ENCODE peak calls at places on chromosomes 5 and 9, in seven cellular contexts. D is IMR-90, R is trophoblast cell, G is neuronal stem cell, H is H1, X is H9, P is mesenchymal stem cell. N is an unnamed sample.

GRCh38 chr9:98445576-98445975 is 190.1 kb upstream of the TBC1D2 start:
- DNase-seq in D (no peak), R (no peak), G (no peak), H (no peak), X (no peak), P (no peak), N (no peak)

GRCh38 chr9:85987236-85987635 is 46.3 kb downstream of the NAA35 start:
- DNase-seq in D (no peak), R (no peak), G (no peak), H (no peak), X (no peak), P (no peak), N (no peak)

GRCh38 chr9:37787059-37787458 is 2.2 kb upstream of the EXOSC3 start:
- DNase-seq in D (no peak), R (no peak), G (no peak), H (peak; percentile 61), X (peak; percentile 80), P (no peak), N (no peak)

GRCh38 chr5:57738787-57739186 is 256.2 kb upstream of the ACTBL2 start:
- DNase-seq in D (no peak), R (peak; percentile 11), G (no peak), H (no peak), X (no peak), P (no peak), N (no peak)

GRCh38 chr9:36504154-36504550 is 68.5 kb upstream of the MELK start:
- DNase-seq in D (no peak), R (no peak), G (no peak), H (no peak), X (no peak), P (no peak), N (no peak)

GRCh38 chr5:126676195-126676624 is 75.5 kb downstream of the PHAX start:
- DNase-seq in D (peak; percentile 60), R (peak; percentile 88), G (peak; percentile 46), H (peak; percentile 62), X (peak; percentile 73), P (peak; percentile 67), N (peak; percentile 90)

GRCh38 chr9:104301770-104302169 is 202.3 kb upstream of the OR13F1 start:
- DNase-seq in D (no peak), R (peak; percentile 49), G (no peak), H (no peak), X (no peak), P (no peak), N (no peak)

GRCh38 chr9:88657893-88658292 is 122.9 kb downstream of the NXNL2 start:
- DNase-seq in D (peak; percentile 44), R (no peak), G (no peak), H (no peak), X (no peak), P (peak; percentile 42), N (no peak)

GRCh38 chr5:149541893-149542292 is 9.3 kb downstream of the CSNK1A1 start:
- DNase-seq in D (no peak), R (peak; percentile 8), G (no peak), H (peak; percentile 30), X (no peak), P (no peak), N (no peak)

GRCh38 chr5:176535101-176535654 is 2.0 kb downstream of the RNF44 start:
- DNase-seq in D (peak; percentile 24), R (no peak), G (no peak), H (no peak), X (no peak), P (peak; percentile 32), N (peak; percentile 38)

GRCh38 chr5:110769282-110769681 is 30.5 kb downstream of the SLC25A46 start:
- DNase-seq in D (peak; percentile 83), R (peak; percentile 29), G (no peak), H (no peak), X (no peak), P (peak; percentile 63), N (no peak)

GRCh38 chr5:139912158-139912557 is 116.5 kb downstream of the PSD2 start:
- DNase-seq in D (no peak), R (no peak), G (no peak), H (no peak), X (no peak), P (no peak), N (no peak)

GRCh38 chr9:87547665-87548064 is 50.0 kb downstream of the DAPK1 start:
- DNase-seq in D (no peak), R (peak; percentile 96), G (no peak), H (no peak), X (no peak), P (no peak), N (peak; percentile 58)

GRCh38 chr9:98989036-98990000 is 45.6 kb downstream of the COL15A1 start:
- DNase-seq in D (peak; percentile 100), R (peak; percentile 46), G (no peak), H (no peak), X (peak; percentile 30), P (peak; percentile 100), N (peak; percentile 57)

GRCh38 chr5:1442222-1443144 is 2.8 kb downstream of the SLC6A3 start:
- DNase-seq in D (no peak), R (no peak), G (no peak), H (no peak), X (no peak), P (no peak), N (no peak)

GRCh38 chr5:176883700-176884570 is 15.2 kb downstream of the HK3 start:
- DNase-seq in D (no peak), R (no peak), G (no peak), H (no peak), X (no peak), P (no peak), N (no peak)

GRCh38 chr9:90773593-90773992 is 28.0 kb upstream of the SYK start:
- DNase-seq in D (no peak), R (peak; percentile 17), G (no peak), H (no peak), X (no peak), P (no peak), N (peak; percentile 53)

GRCh38 chr9:126471084-126471611 is 142.6 kb upstream of the LMX1B start:
- DNase-seq in D (peak; percentile 52), R (peak; percentile 40), G (no peak), H (no peak), X (no peak), P (peak; percentile 73), N (no peak)

GRCh38 chr5:169686137-169686536 is 49.1 kb downstream of the DOCK2 start:
- DNase-seq in D (no peak), R (no peak), G (no peak), H (no peak), X (no peak), P (no peak), N (no peak)

DNA sequence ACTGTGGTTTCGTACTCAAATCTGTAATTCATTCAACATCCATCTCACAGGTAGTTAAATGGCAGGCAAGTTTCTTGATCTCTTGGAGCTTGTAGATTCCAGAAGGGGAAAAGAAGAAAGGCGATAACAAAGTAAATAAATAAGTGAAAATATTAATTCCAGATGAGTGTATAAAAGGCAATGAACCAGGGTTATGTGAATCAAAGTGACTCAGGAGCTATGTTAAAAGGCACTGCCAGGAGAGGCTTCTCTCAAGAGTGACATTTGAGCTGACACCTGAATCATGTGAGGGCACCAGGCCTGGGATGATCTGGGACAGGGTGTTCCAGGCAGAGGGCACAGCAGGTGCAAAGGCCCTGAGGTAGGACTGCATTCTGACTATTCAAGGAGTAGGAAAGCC is 45.0 kb downstream of the DOCK2 start:
- DNase-seq in D (no peak), R (no peak), G (no peak), H (no peak), X (no peak), P (no peak), N (no peak)
- H2AK5ac ChIP-seq in D (no peak overlapping the region), R (no peak overlapping the region), G (no peak overlapping the region), H (no peak overlapping the region), X (no peak overlapping the region), P (no peak overlapping the region), N (no peak overlapping the region)

GRCh38 chr5:14156611-14157493 is 13.7 kb downstream of the TRIO start:
- DNase-seq in D (peak; percentile 99), R (peak; percentile 79), G (no peak), H (no peak), X (no peak), P (peak; percentile 99), N (peak; percentile 79)
- H3K27ac ChIP-seq in D (peak overlapping the region; percentile 96), R (peak overlapping the region; percentile 63), G (no peak overlapping the region), H (no peak overlapping the region), X (no peak overlapping the region), P (peak overlapping the region; percentile 96), N (peak overlapping the region; percentile 53)

GRCh38 chr5:136907371-136907770 is 542.0 kb upstream of the TRPC7 start:
- DNase-seq in D (no peak), R (no peak), G (no peak), H (no peak), X (peak; percentile 42), P (no peak), N (peak; percentile 86)
- H2AK5ac ChIP-seq in D (no peak overlapping the region), R (no peak overlapping the region), G (no peak overlapping the region), H (no peak overlapping the region), X (no peak overlapping the region), P (no peak overlapping the region), N (no peak overlapping the region)

DNA sequence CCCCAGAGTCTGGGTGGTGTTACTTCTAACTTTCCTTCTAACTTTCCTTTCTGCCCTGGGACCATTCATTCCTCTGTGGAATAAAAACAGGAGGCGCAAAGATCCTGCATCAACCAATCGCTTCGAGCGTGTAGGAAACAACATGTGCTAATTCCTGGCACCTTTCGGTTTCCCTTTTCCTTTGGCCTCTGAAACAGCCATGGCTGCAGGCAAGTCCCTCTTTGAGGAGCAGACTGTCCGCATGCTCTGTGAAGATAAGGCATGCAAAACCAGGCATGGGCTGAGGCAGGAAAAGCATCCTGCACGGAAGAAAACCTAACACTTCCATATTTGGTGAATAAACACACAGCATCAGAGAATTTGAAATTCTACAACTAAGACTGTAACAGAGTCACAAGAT is 128.3 kb downstream of the HSD17B3 start:
- DNase-seq in D (no peak), R (no peak), G (no peak), H (no peak), X (no peak), P (peak; percentile 11), N (peak; percentile 42)
- H3K27ac ChIP-seq in D (no peak overlapping the region), R (no peak overlapping the region), G (no peak overlapping the region), H (no peak overlapping the region), X (no peak overlapping the region), P (no peak overlapping the region), N (no peak overlapping the region)

GRCh38 chr5:67244345-67244793 is 47.8 kb upstream of the CD180 start:
- DNase-seq in D (no peak), R (no peak), G (no peak), H (no peak), X (no peak), P (no peak), N (no peak)
- H2AK5ac ChIP-seq in D (no peak overlapping the region), R (no peak overlapping the region), G (no peak overlapping the region), H (no peak overlapping the region), X (no peak overlapping the region), P (no peak overlapping the region), N (no peak overlapping the region)

GRCh38 chr9:128059365-128059983 is 7.6 kb downstream of the NAIF1 start:
- DNase-seq in D (no peak), R (no peak), G (no peak), H (no peak), X (no peak), P (no peak), N (no peak)

GRCh38 chr9:128055222-128056040 is 11.7 kb downstream of the NAIF1 start:
- DNase-seq in D (no peak), R (no peak), G (no peak), H (no peak), X (peak; percentile 59), P (peak; percentile 42), N (peak; percentile 57)

GRCh38 chr9:128057724-128058409 is 9.3 kb downstream of the NAIF1 start:
- DNase-seq in D (no peak), R (no peak), G (no peak), H (no peak), X (no peak), P (no peak), N (peak; percentile 57)

GRCh38 chr9:128056086-128056485 is 11.0 kb downstream of the NAIF1 start:
- DNase-seq in D (no peak), R (no peak), G (no peak), H (no peak), X (no peak), P (no peak), N (no peak)

GRCh38 chr9:128056887-128057723 is 10.0 kb downstream of the NAIF1 start:
- DNase-seq in D (peak; percentile 18), R (no peak), G (no peak), H (no peak), X (peak; percentile 66), P (peak; percentile 52), N (peak; percentile 67)
- H3K27ac ChIP-seq in D (no peak overlapping the region), R (no peak overlapping the region), G (no peak overlapping the region), H (no peak overlapping the region), X (no peak overlapping the region), P (no peak overlapping the region), N (peak overlapping the region; percentile 28)

N was measured in mesendoderm.